ENCODE peak calls at places on chromosomes 2 and 18, in four cellular contexts. L is osteocyte, Y is Peyer's patch, M is NCI-H460. X is an unnamed sample.

GRCh38 chr18:61295153-61295552 is 38.1 kb upstream of the CDH20 start:
- DNase-seq in L (no peak), Y (no peak), M (no peak), X (no peak)

GRCh38 chr2:83081835-83082522 is 1377.1 kb downstream of the SUCLG1 start:
- DNase-seq in L (no peak), Y (no peak), M (no peak), X (no peak)

GRCh38 chr2:168241208-168241607 is 6.2 kb downstream of the STK39 start:
- DNase-seq in L (no peak), Y (no peak), M (no peak), X (no peak)

GRCh38 chr18:8140841-8141501 is 468.3 kb upstream of the RAB12 start:
- DNase-seq in L (no peak), Y (no peak), M (peak; percentile 72), X (no peak)

GRCh38 chr18:33421225-33421624 is 19.3 kb downstream of the CCDC178 start:
- DNase-seq in L (no peak), Y (no peak), M (no peak), X (no peak)

GRCh38 chr2:109382946-109383345 is 230.8 kb downstream of the SEPTIN10 start:
- DNase-seq in L (peak; percentile 84), Y (peak; percentile 48), M (no peak), X (peak; percentile 68)

GRCh38 chr2:73561422-73561821 is 80.8 kb downstream of the NAT8 start:
- DNase-seq in L (no peak), Y (no peak), M (no peak), X (no peak)

GRCh38 chr2:170740660-170741059 is 25.5 kb downstream of the SP5 start:
- DNase-seq in L (no peak), Y (no peak), M (no peak), X (no peak)

GRCh38 chr2:210177769-210178168 is 6.6 kb upstream of the KANSL1L start:
- DNase-seq in L (no peak), Y (no peak), M (no peak), X (no peak)

GRCh38 chr2:239444626-239445625 is 44.1 kb upstream of the HDAC4 start:
- DNase-seq in L (peak; percentile 72), Y (no peak), M (no peak), X (peak; percentile 65)

GRCh38 chr2:29749041-29749440 is 172.3 kb downstream of the ALK start:
- DNase-seq in L (no peak), Y (no peak), M (no peak), X (no peak)

GRCh38 chr18:29892960-29893558 is 1149.5 kb downstream of the DSC3 start:
- DNase-seq in L (no peak), Y (no peak), M (peak; percentile 9), X (no peak)

GRCh38 chr18:50614838-50615237 is 55.0 kb downstream of the MAPK4 start:
- DNase-seq in L (no peak), Y (no peak), M (peak; percentile 77), X (no peak)

X was measured in sciatic nerve.